ENCODE peak calls at places on chromosomes 16 and 17, in ten cellular contexts. One of them, this sample, is unnamed.

GRCh38 chr16:67150058-67150832 is 553 bp downstream of the B3GNT9 start:
- DNase-seq in KG1: no peak
- DNase-seq in CD8-positive, alpha-beta T cell: no peak
- DNase-seq in GM13977: peak
- DNase-seq in ascending aorta: no peak
- DNase-seq in fibroblast of the aortic adventitia: peak
- DNase-seq in T-helper 2 cell: no peak
- DNase-seq in aorta: peak
- DNase-seq in SK-N-SH: peak
- DNase-seq in fibroblast of lung: peak
- DNase-seq in this sample: no peak

GRCh38 chr17:44118427-44119050 is 4.9 kb downstream of the HDAC5 start:
- DNase-seq in KG1: no peak
- DNase-seq in CD8-positive, alpha-beta T cell: no peak
- DNase-seq in GM13977: no peak
- DNase-seq in ascending aorta: no peak
- DNase-seq in fibroblast of the aortic adventitia: no peak
- DNase-seq in T-helper 2 cell: no peak
- DNase-seq in aorta: no peak
- DNase-seq in SK-N-SH: no peak
- DNase-seq in fibroblast of lung: no peak
- DNase-seq in this sample: no peak

GRCh38 chr17:78020717-78021108 is 62.2 kb downstream of the TNRC6C start:
- DNase-seq in KG1: no peak
- DNase-seq in CD8-positive, alpha-beta T cell: no peak
- DNase-seq in GM13977: no peak
- DNase-seq in ascending aorta: no peak
- DNase-seq in fibroblast of the aortic adventitia: peak
- DNase-seq in T-helper 2 cell: no peak
- DNase-seq in aorta: no peak
- DNase-seq in SK-N-SH: no peak
- DNase-seq in fibroblast of lung: no peak
- DNase-seq in this sample: no peak

GRCh38 chr17:8629371-8630226 is 926 bp downstream of the MYH10 start:
- DNase-seq in KG1: no peak
- DNase-seq in CD8-positive, alpha-beta T cell: peak
- DNase-seq in GM13977: peak
- DNase-seq in ascending aorta: no peak
- DNase-seq in fibroblast of the aortic adventitia: no peak
- DNase-seq in T-helper 2 cell: no peak
- DNase-seq in aorta: peak
- DNase-seq in SK-N-SH: peak
- DNase-seq in fibroblast of lung: peak
- DNase-seq in this sample: no peak

GRCh38 chr16:71709231-71709781 is 15.2 kb downstream of the PHLPP2 start:
- DNase-seq in KG1: no peak
- DNase-seq in CD8-positive, alpha-beta T cell: no peak
- DNase-seq in GM13977: no peak
- DNase-seq in ascending aorta: no peak
- DNase-seq in fibroblast of the aortic adventitia: peak
- DNase-seq in T-helper 2 cell: no peak
- DNase-seq in aorta: no peak
- DNase-seq in SK-N-SH: no peak
- DNase-seq in fibroblast of lung: peak
- DNase-seq in this sample: no peak

GRCh38 chr17:72719206-72719581 is 373.3 kb downstream of the SLC39A11 start:
- DNase-seq in KG1: peak
- DNase-seq in CD8-positive, alpha-beta T cell: no peak
- DNase-seq in GM13977: no peak
- DNase-seq in ascending aorta: no peak
- DNase-seq in fibroblast of the aortic adventitia: no peak
- DNase-seq in T-helper 2 cell: no peak
- DNase-seq in aorta: no peak
- DNase-seq in SK-N-SH: no peak
- DNase-seq in fibroblast of lung: no peak
- DNase-seq in this sample: no peak

GRCh38 chr17:74270333-74270732 is 3.7 kb upstream of the DNAI2 start:
- DNase-seq in KG1: no peak
- DNase-seq in CD8-positive, alpha-beta T cell: no peak
- DNase-seq in GM13977: no peak
- DNase-seq in ascending aorta: no peak
- DNase-seq in fibroblast of the aortic adventitia: peak
- DNase-seq in T-helper 2 cell: no peak
- DNase-seq in aorta: no peak
- DNase-seq in SK-N-SH: no peak
- DNase-seq in fibroblast of lung: no peak
- DNase-seq in this sample: no peak

GRCh38 chr17:2053380-2054261 is 1.3 kb upstream of the HIC1 start:
- DNase-seq in KG1: no peak
- DNase-seq in CD8-positive, alpha-beta T cell: peak
- DNase-seq in GM13977: peak
- DNase-seq in ascending aorta: no peak
- DNase-seq in fibroblast of the aortic adventitia: peak
- DNase-seq in T-helper 2 cell: peak
- DNase-seq in aorta: peak
- DNase-seq in SK-N-SH: peak
- DNase-seq in fibroblast of lung: peak
- DNase-seq in this sample: peak

GRCh38 chr16:86835981-86836380 is 257.6 kb downstream of the FOXL1 start:
- DNase-seq in KG1: no peak
- DNase-seq in CD8-positive, alpha-beta T cell: no peak
- DNase-seq in GM13977: no peak
- DNase-seq in ascending aorta: no peak
- DNase-seq in fibroblast of the aortic adventitia: no peak
- DNase-seq in T-helper 2 cell: no peak
- DNase-seq in aorta: peak
- DNase-seq in SK-N-SH: no peak
- DNase-seq in fibroblast of lung: no peak
- DNase-seq in this sample: no peak

GRCh38 chr17:57487552-57487951 is 231.2 kb downstream of the MSI2 start:
- DNase-seq in KG1: no peak
- DNase-seq in CD8-positive, alpha-beta T cell: no peak
- DNase-seq in GM13977: no peak
- DNase-seq in ascending aorta: no peak
- DNase-seq in fibroblast of the aortic adventitia: no peak
- DNase-seq in T-helper 2 cell: no peak
- DNase-seq in aorta: no peak
- DNase-seq in SK-N-SH: no peak
- DNase-seq in fibroblast of lung: no peak
- DNase-seq in this sample: no peak

GRCh38 chr16:21126518-21126917 is 24.1 kb downstream of the DNAH3 start:
- DNase-seq in KG1: no peak
- DNase-seq in CD8-positive, alpha-beta T cell: no peak
- DNase-seq in GM13977: no peak
- DNase-seq in ascending aorta: no peak
- DNase-seq in fibroblast of the aortic adventitia: no peak
- DNase-seq in T-helper 2 cell: no peak
- DNase-seq in aorta: no peak
- DNase-seq in SK-N-SH: no peak
- DNase-seq in fibroblast of lung: no peak
- DNase-seq in this sample: no peak

GRCh38 chr17:38617074-38617860 is 11.5 kb upstream of the SRCIN1 start:
- DNase-seq in KG1: no peak
- DNase-seq in CD8-positive, alpha-beta T cell: no peak
- DNase-seq in GM13977: no peak
- DNase-seq in ascending aorta: no peak
- DNase-seq in fibroblast of the aortic adventitia: no peak
- DNase-seq in T-helper 2 cell: no peak
- DNase-seq in aorta: peak
- DNase-seq in SK-N-SH: no peak
- DNase-seq in fibroblast of lung: no peak
- DNase-seq in this sample: no peak

GRCh38 chr17:66790476-66791061 is 44.3 kb upstream of the CACNG5 start:
- DNase-seq in KG1: no peak
- DNase-seq in CD8-positive, alpha-beta T cell: no peak
- DNase-seq in GM13977: no peak
- DNase-seq in ascending aorta: no peak
- DNase-seq in fibroblast of the aortic adventitia: no peak
- DNase-seq in T-helper 2 cell: no peak
- DNase-seq in aorta: no peak
- DNase-seq in SK-N-SH: no peak
- DNase-seq in fibroblast of lung: peak
- DNase-seq in this sample: no peak

GRCh38 chr17:54945671-54946070 is 22.8 kb downstream of the COX11 start:
- DNase-seq in KG1: no peak
- DNase-seq in CD8-positive, alpha-beta T cell: no peak
- DNase-seq in GM13977: no peak
- DNase-seq in ascending aorta: no peak
- DNase-seq in fibroblast of the aortic adventitia: peak
- DNase-seq in T-helper 2 cell: no peak
- DNase-seq in aorta: no peak
- DNase-seq in SK-N-SH: no peak
- DNase-seq in fibroblast of lung: no peak
- DNase-seq in this sample: no peak

GRCh38 chr17:28279411-28279810 is 39.6 kb upstream of the TMEM97 start:
- DNase-seq in KG1: no peak
- DNase-seq in CD8-positive, alpha-beta T cell: no peak
- DNase-seq in GM13977: no peak
- DNase-seq in ascending aorta: no peak
- DNase-seq in fibroblast of the aortic adventitia: peak
- DNase-seq in T-helper 2 cell: no peak
- DNase-seq in aorta: no peak
- DNase-seq in SK-N-SH: no peak
- DNase-seq in fibroblast of lung: no peak
- DNase-seq in this sample: no peak

GRCh38 chr17:16987830-16988601 is 16.1 kb upstream of the TNFRSF13B start:
- DNase-seq in KG1: peak
- DNase-seq in CD8-positive, alpha-beta T cell: peak
- DNase-seq in GM13977: peak
- DNase-seq in ascending aorta: peak
- DNase-seq in fibroblast of the aortic adventitia: peak
- DNase-seq in T-helper 2 cell: no peak
- DNase-seq in aorta: no peak
- DNase-seq in SK-N-SH: no peak
- DNase-seq in fibroblast of lung: peak
- DNase-seq in this sample: peak

GRCh38 chr17:82064433-82065192 is 991 bp downstream of the DUS1L start:
- DNase-seq in KG1: no peak
- DNase-seq in CD8-positive, alpha-beta T cell: no peak
- DNase-seq in GM13977: no peak
- DNase-seq in ascending aorta: no peak
- DNase-seq in fibroblast of the aortic adventitia: no peak
- DNase-seq in T-helper 2 cell: no peak
- DNase-seq in aorta: no peak
- DNase-seq in SK-N-SH: no peak
- DNase-seq in fibroblast of lung: no peak
- DNase-seq in this sample: no peak

GRCh38 chr16:75402821-75403475 is 30.4 kb downstream of the CFDP1 start:
- DNase-seq in KG1: no peak
- DNase-seq in CD8-positive, alpha-beta T cell: no peak
- DNase-seq in GM13977: peak
- DNase-seq in ascending aorta: no peak
- DNase-seq in fibroblast of the aortic adventitia: peak
- DNase-seq in T-helper 2 cell: no peak
- DNase-seq in aorta: no peak
- DNase-seq in SK-N-SH: peak
- DNase-seq in fibroblast of lung: peak
- DNase-seq in this sample: peak

GRCh38 chr17:8123695-8124349 is at the start of gene HES7:
- DNase-seq in KG1: no peak
- DNase-seq in CD8-positive, alpha-beta T cell: no peak
- DNase-seq in GM13977: no peak
- DNase-seq in ascending aorta: no peak
- DNase-seq in fibroblast of the aortic adventitia: no peak
- DNase-seq in T-helper 2 cell: no peak
- DNase-seq in aorta: no peak
- DNase-seq in SK-N-SH: peak
- DNase-seq in fibroblast of lung: peak
- DNase-seq in this sample: no peak

GRCh38 chr16:66026211-66026610 is 340.3 kb upstream of the CDH5 start:
- DNase-seq in KG1: no peak
- DNase-seq in CD8-positive, alpha-beta T cell: no peak
- DNase-seq in GM13977: no peak
- DNase-seq in ascending aorta: no peak
- DNase-seq in fibroblast of the aortic adventitia: no peak
- DNase-seq in T-helper 2 cell: no peak
- DNase-seq in aorta: no peak
- DNase-seq in SK-N-SH: peak
- DNase-seq in fibroblast of lung: no peak
- DNase-seq in this sample: no peak

GRCh38 chr16:17453365-17454122 is 17.2 kb downstream of the XYLT1 start:
- DNase-seq in KG1: no peak
- DNase-seq in CD8-positive, alpha-beta T cell: no peak
- DNase-seq in GM13977: no peak
- DNase-seq in ascending aorta: no peak
- DNase-seq in fibroblast of the aortic adventitia: no peak
- DNase-seq in T-helper 2 cell: no peak
- DNase-seq in aorta: no peak
- DNase-seq in SK-N-SH: peak
- DNase-seq in fibroblast of lung: no peak
- DNase-seq in this sample: no peak

GRCh38 chr16:28189237-28189636 is 22.5 kb downstream of the XPO6 start:
- DNase-seq in KG1: no peak
- DNase-seq in CD8-positive, alpha-beta T cell: no peak
- DNase-seq in GM13977: no peak
- DNase-seq in ascending aorta: no peak
- DNase-seq in fibroblast of the aortic adventitia: no peak
- DNase-seq in T-helper 2 cell: no peak
- DNase-seq in aorta: no peak
- DNase-seq in SK-N-SH: no peak
- DNase-seq in fibroblast of lung: peak
- DNase-seq in this sample: no peak

GRCh38 chr17:29699283-29699682 is 76.6 kb upstream of the CORO6 start:
- DNase-seq in KG1: no peak
- DNase-seq in CD8-positive, alpha-beta T cell: no peak
- DNase-seq in GM13977: no peak
- DNase-seq in ascending aorta: no peak
- DNase-seq in fibroblast of the aortic adventitia: no peak
- DNase-seq in T-helper 2 cell: no peak
- DNase-seq in aorta: no peak
- DNase-seq in SK-N-SH: no peak
- DNase-seq in fibroblast of lung: no peak
- DNase-seq in this sample: no peak

GRCh38 chr16:84995666-84996065 is 15.7 kb downstream of the ZDHHC7 start:
- DNase-seq in KG1: no peak
- DNase-seq in CD8-positive, alpha-beta T cell: no peak
- DNase-seq in GM13977: no peak
- DNase-seq in ascending aorta: no peak
- DNase-seq in fibroblast of the aortic adventitia: no peak
- DNase-seq in T-helper 2 cell: no peak
- DNase-seq in aorta: peak
- DNase-seq in SK-N-SH: no peak
- DNase-seq in fibroblast of lung: no peak
- DNase-seq in this sample: no peak

GRCh38 chr17:73342057-73342522 is 30.3 kb upstream of the CDC42EP4 start:
- DNase-seq in KG1: no peak
- DNase-seq in CD8-positive, alpha-beta T cell: no peak
- DNase-seq in GM13977: no peak
- DNase-seq in ascending aorta: peak
- DNase-seq in fibroblast of the aortic adventitia: peak
- DNase-seq in T-helper 2 cell: no peak
- DNase-seq in aorta: peak
- DNase-seq in SK-N-SH: peak
- DNase-seq in fibroblast of lung: peak
- DNase-seq in this sample: no peak

GRCh38 chr17:2222901-2223616 is 80.5 kb downstream of the SMG6 start:
- DNase-seq in KG1: no peak
- DNase-seq in CD8-positive, alpha-beta T cell: peak
- DNase-seq in GM13977: peak
- DNase-seq in ascending aorta: no peak
- DNase-seq in fibroblast of the aortic adventitia: peak
- DNase-seq in T-helper 2 cell: no peak
- DNase-seq in aorta: no peak
- DNase-seq in SK-N-SH: no peak
- DNase-seq in fibroblast of lung: peak
- DNase-seq in this sample: no peak

GRCh38 chr17:48728232-48729231 is at the start of gene HOXB13:
- DNase-seq in KG1: no peak
- DNase-seq in CD8-positive, alpha-beta T cell: no peak
- DNase-seq in GM13977: no peak
- DNase-seq in ascending aorta: no peak
- DNase-seq in fibroblast of the aortic adventitia: peak
- DNase-seq in T-helper 2 cell: no peak
- DNase-seq in aorta: peak
- DNase-seq in SK-N-SH: peak
- DNase-seq in fibroblast of lung: peak
- DNase-seq in this sample: no peak

GRCh38 chr16:68539704-68540370 is 746 bp downstream of the ZFP90 start:
- DNase-seq in KG1: peak
- DNase-seq in CD8-positive, alpha-beta T cell: peak
- DNase-seq in GM13977: peak
- DNase-seq in ascending aorta: no peak
- DNase-seq in fibroblast of the aortic adventitia: peak
- DNase-seq in T-helper 2 cell: no peak
- DNase-seq in aorta: no peak
- DNase-seq in SK-N-SH: no peak
- DNase-seq in fibroblast of lung: peak
- DNase-seq in this sample: no peak